ENCODE peak calls at places on chromosomes 3 and 15, in five cellular contexts. C, U, I, G and X are unnamed samples.

GRCh38 chr3:19146685-19147650 is 1.3 kb upstream of the KCNH8 start:
- DNase-seq in U (peak), I (peak), G (peak), C (peak), X (no peak)

GRCh38 chr3:73389104-73389809 is 235.5 kb downstream of the PDZRN3 start:
- DNase-seq in U (no peak), C (no peak), I (no peak), G (no peak), X (no peak)

GRCh38 chr3:99499235-99499798 is 139.1 kb upstream of the COL8A1 start:
- DNase-seq in C (peak), G (no peak), I (no peak), U (peak), X (peak)

GRCh38 chr3:9623148-9623547 is 26.2 kb upstream of the MTMR14 start:
- DNase-seq in C (no peak), I (no peak), U (peak), G (no peak), X (no peak)

GRCh38 chr3:47664519-47664918 is 85.9 kb upstream of the CSPG5 start:
- DNase-seq in G (no peak), C (peak), I (no peak), U (peak), X (no peak)

GRCh38 chr3:190737451-190737850 is 125.0 kb downstream of the GMNC start:
- DNase-seq in U (no peak), I (no peak), G (no peak), C (no peak), X (no peak)

GRCh38 chr3:16109929-16110328 is 64.6 kb upstream of the GALNT15 start:
- DNase-seq in I (no peak), U (no peak), G (no peak), C (no peak), X (no peak)

GRCh38 chr3:42118762-42119361 is 27.7 kb downstream of the TRAK1 start:
- DNase-seq in I (no peak), C (peak), G (no peak), U (peak), X (no peak)

GRCh38 chr3:184325715-184326114 is 11.3 kb downstream of the EIF4G1 start:
- DNase-seq in C (peak), U (no peak), G (no peak), I (no peak), X (no peak)

GRCh38 chr3:32872487-32873382 is 54.9 kb downstream of the TRIM71 start:
- DNase-seq in I (no peak), C (no peak), G (no peak), U (no peak), X (no peak)

GRCh38 chr3:62529230-62529629 is 155.9 kb upstream of the FEZF2 start:
- DNase-seq in I (no peak), G (peak), U (no peak), C (peak), X (peak)

GRCh38 chr3:107969994-107970896 is 120.6 kb downstream of the CD47 start:
- DNase-seq in G (peak), I (peak), U (no peak), C (no peak), X (peak)

GRCh38 chr15:39946862-39947261 is 12.9 kb downstream of the EIF2AK4 start:
- DNase-seq in U (peak), I (no peak), G (no peak), C (no peak), X (no peak)

GRCh38 chr3:120850326-120851295 is 57.4 kb upstream of the STXBP5L start:
- DNase-seq in I (no peak), U (peak), G (no peak), C (no peak), X (no peak)

GRCh38 chr3:122760457-122761271 is 33.0 kb downstream of the HSPBAP1 start:
- DNase-seq in G (no peak), C (peak), I (no peak), U (no peak), X (no peak)

GRCh38 chr3:149314807-149315578 is 18.4 kb downstream of the TM4SF18 start:
- DNase-seq in C (no peak), U (no peak), G (no peak), I (no peak), X (no peak)

GRCh38 chr15:73838795-73839565 is 34.4 kb upstream of the TBC1D21 start:
- DNase-seq in G (no peak), C (no peak), U (no peak), I (no peak), X (no peak)

GRCh38 chr15:75230524-75231371 is 27.4 kb upstream of the GOLGA6C start:
- DNase-seq in U (no peak), G (no peak), I (no peak), C (peak), X (no peak)

GRCh38 chr15:67146875-67147381 is 81.5 kb downstream of the SMAD3 start:
- DNase-seq in U (no peak), C (no peak), I (no peak), G (no peak), X (peak)

GRCh38 chr3:25493786-25494185 is 65.7 kb downstream of the RARB start:
- DNase-seq in I (no peak), C (no peak), U (no peak), G (peak), X (no peak)

GRCh38 chr15:60917469-60918130 is 311.5 kb downstream of the RORA start:
- DNase-seq in C (no peak), I (no peak), G (no peak), U (peak), X (no peak)

GRCh38 chr3:141402476-141403171 is 34.3 kb downstream of the ZBTB38 start:
- DNase-seq in I (no peak), U (peak), G (no peak), C (peak), X (no peak)

GRCh38 chr15:68411276-68411675 is 20.7 kb downstream of the ITGA11 start:
- DNase-seq in C (no peak), I (no peak), G (no peak), U (peak), X (no peak)